ENCODE peak calls at places on chromosomes 6 and 20, in four cellular contexts. One of them, this sample, is unnamed.

GRCh38 chr6:135180458-135181332 is at the start of gene MYB:
- DNase-seq in K562: peak; percentile 95
- DNase-seq in HCT116: no peak
- DNase-seq in H1: peak; percentile 81
- DNase-seq in this sample: no peak

GRCh38 chr6:137882225-137882961 is 15.3 kb downstream of the TNFAIP3 start:
- DNase-seq in H1: no peak
- DNase-seq in K562: no peak
- DNase-seq in HCT116: no peak
- DNase-seq in this sample: no peak

GRCh38 chr6:30494275-30494990 is 5.1 kb downstream of the HLA-E start:
- DNase-seq in K562: no peak
- DNase-seq in HCT116: no peak
- DNase-seq in H1: no peak
- DNase-seq in this sample: no peak

GRCh38 chr6:33746651-33747100 is at the start of gene IP6K3:
- DNase-seq in HCT116: no peak
- DNase-seq in H1: no peak
- DNase-seq in K562: no peak
- DNase-seq in this sample: no peak

GRCh38 chr20:15951711-15952110 is 621.5 kb downstream of the KIF16B start:
- DNase-seq in HCT116: no peak
- DNase-seq in H1: no peak
- DNase-seq in K562: no peak
- DNase-seq in this sample: no peak

GRCh38 chr6:89792881-89793280 is 26.7 kb downstream of the MDN1 start:
- DNase-seq in K562: peak; percentile 35
- DNase-seq in HCT116: peak; percentile 8
- DNase-seq in H1: no peak
- DNase-seq in this sample: peak; percentile 52

GRCh38 chr20:46139243-46139889 is 21.3 kb downstream of the CD40 start:
- DNase-seq in K562: no peak
- DNase-seq in HCT116: no peak
- DNase-seq in H1: no peak
- DNase-seq in this sample: no peak

GRCh38 chr6:753486-753885 is 60.5 kb upstream of the EXOC2 start:
- DNase-seq in H1: no peak
- DNase-seq in K562: no peak
- DNase-seq in HCT116: no peak
- DNase-seq in this sample: no peak

GRCh38 chr20:32139947-32140346 is 30.4 kb downstream of the TM9SF4 start:
- DNase-seq in H1: no peak
- DNase-seq in K562: no peak
- DNase-seq in HCT116: no peak
- DNase-seq in this sample: no peak

GRCh38 chr6:134183844-134184243 is 131.4 kb upstream of the SLC2A12 start:
- DNase-seq in HCT116: no peak
- DNase-seq in K562: no peak
- DNase-seq in H1: no peak
- DNase-seq in this sample: no peak

GRCh38 chr20:31565699-31566331 is 39.3 kb upstream of the ID1 start:
- DNase-seq in HCT116: no peak
- DNase-seq in K562: no peak
- DNase-seq in H1: no peak
- DNase-seq in this sample: no peak

GRCh38 chr6:148265058-148265457 is 77.6 kb upstream of the SASH1 start:
- DNase-seq in HCT116: no peak
- DNase-seq in H1: no peak
- DNase-seq in K562: no peak
- DNase-seq in this sample: no peak

DNA sequence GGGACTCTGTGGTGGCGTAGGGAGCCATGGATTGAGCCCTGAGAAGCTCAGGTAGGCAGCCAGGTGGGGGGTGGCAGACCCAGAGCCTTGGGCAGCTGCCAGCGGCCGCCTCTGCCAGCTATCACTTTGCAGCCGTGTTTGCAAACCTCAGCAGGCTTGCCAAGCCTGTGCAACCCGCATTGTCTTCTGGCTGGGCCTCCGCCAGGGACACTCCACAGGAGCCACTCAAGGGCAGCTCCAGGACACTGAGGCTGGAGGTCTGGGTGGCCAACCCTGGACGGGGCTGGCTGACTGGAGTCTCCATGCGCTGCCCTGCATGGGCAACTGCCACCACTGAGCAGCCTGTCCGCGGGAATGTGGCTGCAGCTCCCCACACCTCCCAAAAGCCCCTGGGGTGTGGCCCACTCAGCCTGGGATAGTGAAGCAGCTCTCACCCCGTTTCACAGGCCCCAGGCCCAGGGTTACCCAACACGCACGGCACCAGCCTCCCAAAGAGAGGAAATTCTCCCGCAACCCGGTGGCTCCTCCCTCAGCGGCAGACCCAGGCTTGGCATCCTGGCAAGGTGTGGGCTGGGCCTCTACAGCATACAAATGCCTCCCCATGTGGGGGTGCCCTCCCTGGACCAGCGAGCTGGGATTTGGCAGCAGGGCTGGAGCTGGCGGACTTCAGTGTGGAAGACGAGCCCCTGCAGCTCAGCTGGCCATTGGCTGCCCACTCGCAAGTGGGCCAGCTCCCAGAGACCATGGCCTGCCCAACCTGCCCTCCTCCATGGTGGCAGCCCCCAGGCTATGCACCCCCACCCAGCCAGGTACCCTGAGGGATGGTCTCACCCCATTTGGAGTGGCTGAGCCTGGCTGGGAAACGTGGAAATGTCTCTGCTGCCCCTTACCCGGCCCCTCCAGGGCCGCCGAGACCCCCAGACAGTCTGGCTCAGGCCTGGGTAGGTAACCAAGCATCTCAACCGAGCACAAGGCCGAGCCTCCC is 2.9 kb downstream of the CHRNA4 start:
- DNase-seq in H1: no peak
- DNase-seq in HCT116: no peak
- DNase-seq in K562: no peak
- DNase-seq in this sample: no peak
- TF ChIP-seq FOSL1 in H1: no peak
- TF ChIP-seq FOSL1 in HCT116: no peak
- TF ChIP-seq FOSL1 in K562: no peak
- TF ChIP-seq FOSL1 in this sample: no peak

DNA sequence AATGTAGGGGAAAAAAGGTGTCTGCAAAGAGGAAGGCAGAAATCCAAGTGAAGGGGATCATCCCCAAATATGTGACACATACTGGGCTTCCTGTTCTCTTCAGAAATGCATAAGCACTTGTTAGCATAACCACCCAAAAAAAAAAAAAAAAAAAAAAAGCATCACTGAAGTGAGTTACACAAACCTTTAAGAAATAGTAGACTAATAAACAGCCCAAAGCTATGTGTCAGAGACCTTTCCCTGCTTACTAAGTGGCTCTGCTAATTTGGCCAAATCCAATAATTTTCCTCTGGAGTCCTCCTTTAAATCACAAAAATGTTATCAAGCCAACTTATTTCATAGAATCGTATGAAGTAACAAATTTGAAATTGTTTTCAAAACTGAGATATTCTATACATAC is 7.5 kb upstream of the DST start:
- DNase-seq in HCT116: no peak
- DNase-seq in K562: no peak
- DNase-seq in H1: no peak
- DNase-seq in this sample: no peak
- TF ChIP-seq FOSL1 in HCT116: no peak
- TF ChIP-seq FOSL1 in K562: no peak
- TF ChIP-seq FOSL1 in H1: no peak
- TF ChIP-seq FOSL1 in this sample: no peak

DNA sequence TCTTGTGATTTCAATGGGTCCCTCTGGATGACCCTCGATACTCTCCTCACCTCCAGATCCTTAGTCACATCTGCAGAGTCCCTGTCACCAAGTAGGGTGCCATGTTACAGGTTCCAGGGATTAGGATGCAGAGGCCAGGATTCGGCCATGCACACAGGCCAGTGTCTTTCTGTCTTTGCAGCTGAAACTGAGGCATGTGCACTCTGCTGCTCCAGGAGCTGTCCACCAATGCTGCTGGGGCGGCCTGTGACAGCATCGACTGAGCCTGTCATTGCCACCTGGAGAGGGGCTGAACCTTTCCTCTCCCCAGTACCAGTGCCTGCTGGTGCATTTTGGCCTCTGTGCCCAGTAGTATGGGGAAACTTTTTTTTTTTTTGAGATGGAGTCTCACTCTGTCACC is 4.4 kb upstream of the RBM38 start:
- DNase-seq in HCT116: no peak
- DNase-seq in K562: no peak
- DNase-seq in H1: no peak
- DNase-seq in this sample: no peak
- TF ChIP-seq FOSL1 in HCT116: no peak
- TF ChIP-seq FOSL1 in K562: no peak
- TF ChIP-seq FOSL1 in H1: no peak
- TF ChIP-seq FOSL1 in this sample: no peak

GRCh38 chr6:35600659-35601125 is 88.0 kb upstream of the TULP1 start:
- DNase-seq in HCT116: no peak
- DNase-seq in K562: no peak
- DNase-seq in H1: no peak
- DNase-seq in this sample: no peak

GRCh38 chr6:35594503-35595186 is 81.9 kb upstream of the TULP1 start:
- DNase-seq in H1: no peak
- DNase-seq in K562: no peak
- DNase-seq in HCT116: no peak
- DNase-seq in this sample: no peak

GRCh38 chr6:35599761-35600658 is 87.3 kb upstream of the TULP1 start:
- DNase-seq in K562: no peak
- DNase-seq in HCT116: no peak
- DNase-seq in H1: no peak
- DNase-seq in this sample: no peak

GRCh38 chr6:35592178-35592577 is 79.5 kb upstream of the TULP1 start:
- DNase-seq in HCT116: no peak
- DNase-seq in K562: no peak
- DNase-seq in H1: no peak
- DNase-seq in this sample: no peak

DNA sequence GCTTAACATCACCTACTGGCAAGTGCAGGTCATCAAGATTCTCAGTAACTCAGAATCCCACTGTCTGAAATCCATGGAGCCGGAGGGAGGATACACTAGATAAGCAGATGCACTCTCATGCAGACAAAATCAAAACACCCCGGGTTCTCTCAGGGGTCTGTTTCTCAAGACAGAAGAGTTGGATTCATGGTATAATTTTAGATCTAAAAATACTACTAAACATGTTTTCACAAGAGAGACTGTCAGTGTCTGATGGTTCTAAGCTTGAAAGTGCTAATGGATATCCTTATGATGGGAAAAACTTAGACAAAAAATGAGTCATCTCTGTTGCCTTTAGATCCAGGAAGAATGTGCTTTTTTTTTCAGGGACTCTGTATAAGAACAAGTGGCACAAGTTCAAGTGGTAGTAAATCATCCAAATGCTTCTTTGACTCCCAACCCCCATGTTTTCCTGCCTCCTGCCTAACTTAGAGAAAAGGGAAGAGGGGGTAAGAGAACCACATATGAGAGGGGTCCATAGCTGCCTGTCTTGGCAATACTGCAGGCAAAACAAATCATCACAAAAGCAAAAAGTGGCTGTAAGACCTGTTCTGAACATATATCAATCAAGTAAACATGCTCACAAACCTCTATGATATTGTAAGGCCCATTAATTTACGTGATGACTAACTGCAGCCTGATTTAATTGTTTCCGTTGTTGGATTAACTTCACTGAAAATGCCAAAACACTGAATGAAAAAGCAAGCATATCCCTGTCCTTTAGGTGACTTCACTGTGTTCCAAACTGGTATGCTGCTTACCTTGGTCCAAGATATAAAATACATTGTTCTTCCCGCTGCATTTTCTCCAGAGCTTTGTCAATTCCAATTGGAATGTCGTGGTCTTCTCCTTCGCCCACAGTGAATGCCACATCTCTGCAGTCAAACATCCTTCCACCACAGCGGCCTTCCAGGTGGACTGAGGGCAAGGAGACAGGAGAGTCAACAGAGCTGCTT is 84.0 kb upstream of the TULP1 start:
- DNase-seq in HCT116: peak; percentile 92
- DNase-seq in K562: no peak
- DNase-seq in H1: no peak
- DNase-seq in this sample: no peak
- TF ChIP-seq FOSL1 in HCT116: peak; percentile 93
- TF ChIP-seq FOSL1 in K562: no peak
- TF ChIP-seq FOSL1 in H1: no peak
- TF ChIP-seq FOSL1 in this sample: no peak

GRCh38 chr20:36957875-36958667 is 6.6 kb upstream of the SAMHD1 start:
- DNase-seq in H1: no peak
- DNase-seq in HCT116: no peak
- DNase-seq in K562: no peak
- DNase-seq in this sample: no peak

GRCh38 chr20:36956674-36957073 is 5.2 kb upstream of the SAMHD1 start:
- DNase-seq in K562: no peak
- DNase-seq in HCT116: no peak
- DNase-seq in H1: no peak
- DNase-seq in this sample: no peak

GRCh38 chr20:36950432-36951197 is 893 bp downstream of the SAMHD1 start:
- DNase-seq in H1: no peak
- DNase-seq in HCT116: no peak
- DNase-seq in K562: peak; percentile 48
- DNase-seq in this sample: no peak

GRCh38 chr20:36951198-36951976 is at the start of gene SAMHD1:
- DNase-seq in K562: peak; percentile 100
- DNase-seq in H1: peak; percentile 95
- DNase-seq in HCT116: peak; percentile 96
- DNase-seq in this sample: peak; percentile 100

GRCh38 chr20:36951977-36952738 is 650 bp upstream of the SAMHD1 start:
- DNase-seq in HCT116: no peak
- DNase-seq in H1: no peak
- DNase-seq in K562: no peak
- DNase-seq in this sample: no peak
- TF ChIP-seq FOSL1 in HCT116: no peak
- TF ChIP-seq FOSL1 in H1: no peak
- TF ChIP-seq FOSL1 in K562: no peak
- TF ChIP-seq FOSL1 in this sample: no peak